ENCODE peak calls at places on chromosomes 16 and 17, in four cellular contexts. G is left cardiac atrium, N is iPS-NIHi11, H is renal cortical epithelial cell. B is an unnamed sample.

GRCh38 chr16:51807551-51807950 is 656.5 kb upstream of the SALL1 start:
- DNase-seq in G (no peak), N (no peak), H (peak; percentile 57), B (no peak)

GRCh38 chr16:5605404-5605803 is 507.8 kb upstream of the EEF2KMT start:
- DNase-seq in N (no peak), G (no peak), H (no peak), B (no peak)

GRCh38 chr17:78789663-78790181 is 7.6 kb upstream of the CYTH1 start:
- DNase-seq in G (peak; percentile 83), H (no peak), N (no peak), B (peak; percentile 80)

GRCh38 chr16:68460067-68460466 is 11.8 kb upstream of the SMPD3 start:
- DNase-seq in G (no peak), N (no peak), H (no peak), B (no peak)

GRCh38 chr17:18951941-18952842 is at the start of gene SLC5A10:
- DNase-seq in N (peak; percentile 78), G (no peak), H (peak; percentile 69), B (no peak)

GRCh38 chr17:74176546-74177001 is 26.9 kb upstream of the RPL38 start:
- DNase-seq in N (peak; percentile 79), G (peak; percentile 55), H (peak; percentile 34), B (peak; percentile 79)

GRCh38 chr17:6534846-6535514 is 21.4 kb downstream of the PITPNM3 start:
- DNase-seq in H (no peak), N (no peak), G (no peak), B (no peak)

GRCh38 chr17:16934836-16935235 is 37.1 kb downstream of the TNFRSF13B start:
- DNase-seq in N (no peak), H (no peak), G (peak; percentile 8), B (no peak)

GRCh38 chr17:57784226-57784895 is 39.3 kb upstream of the CCDC182 start:
- DNase-seq in H (no peak), G (no peak), N (no peak), B (no peak)

GRCh38 chr16:10616395-10616743 is 36.0 kb upstream of the EMP2 start:
- DNase-seq in H (no peak), G (no peak), N (no peak), B (no peak)

GRCh38 chr16:3050487-3050886 is 4.1 kb downstream of the MMP25 start:
- DNase-seq in H (no peak), G (no peak), N (no peak), B (no peak)

GRCh38 chr17:19996502-19996901 is 12.7 kb upstream of the SPECC1 start:
- DNase-seq in G (no peak), N (no peak), H (no peak), B (no peak)